ENCODE peak calls at places on chromosomes 5 and 9, in four cellular contexts. L is CD8-positive, alpha-beta memory T cell; T is kidney epithelial cell; X is prostate gland. H is an unnamed sample.

GRCh38 chr5:3836528-3836927 is 240.9 kb downstream of the IRX1 start:
- DNase-seq in T (no peak), X (no peak), L (no peak), H (no peak)

GRCh38 chr9:137891588-137892423 is 14.2 kb downstream of the CACNA1B start:
- DNase-seq in T (no peak), L (no peak), X (no peak), H (no peak)

GRCh38 chr5:43304520-43304919 is 8.7 kb downstream of the HMGCS1 start:
- DNase-seq in T (no peak), L (no peak), X (no peak), H (no peak)

GRCh38 chr5:141427783-141428426 is 2.4 kb upstream of the PCDHGA12 start:
- DNase-seq in X (no peak), T (no peak), L (no peak), H (no peak)

GRCh38 chr5:110354896-110355295 is 371.6 kb downstream of the TMEM232 start:
- DNase-seq in L (no peak), X (no peak), T (no peak), H (no peak)

GRCh38 chr5:116480894-116481510 is 93.6 kb downstream of the SEMA6A start:
- DNase-seq in L (no peak), X (no peak), T (no peak), H (no peak)

GRCh38 chr9:693460-694390 is 147.8 kb upstream of the DMRT1 start:
- DNase-seq in T (no peak), X (peak; percentile 61), L (no peak), H (no peak)

GRCh38 chr5:168227001-168227400 is 64.4 kb upstream of the WWC1 start:
- DNase-seq in T (no peak), X (no peak), L (no peak), H (no peak)

GRCh38 chr5:172312286-172312685 is 28.7 kb upstream of the UBTD2 start:
- DNase-seq in L (no peak), T (no peak), X (no peak), H (no peak)

GRCh38 chr5:13536921-13537320 is 407.6 kb downstream of the DNAH5 start:
- DNase-seq in T (no peak), L (no peak), X (no peak), H (no peak)

GRCh38 chr9:134187110-134187531 is 22.8 kb upstream of the RNU6ATAC start:
- DNase-seq in L (no peak), X (no peak), T (no peak), H (no peak)

GRCh38 chr5:134140530-134141201 is 26.2 kb downstream of the TCF7 start:
- DNase-seq in T (no peak), X (peak; percentile 83), L (no peak), H (peak; percentile 22)

GRCh38 chr5:179780343-179780742 is 13.4 kb upstream of the LTC4S start:
- DNase-seq in T (no peak), L (no peak), X (no peak), H (no peak)

GRCh38 chr5:95617057-95617456 is 2.8 kb upstream of the GPR150 start:
- DNase-seq in L (no peak), T (no peak), X (no peak), H (no peak)

GRCh38 chr5:140341591-140341990 is 4.8 kb downstream of the HBEGF start:
- DNase-seq in T (no peak), X (no peak), L (no peak), H (no peak)

GRCh38 chr9:113536166-113536482 is 72.6 kb downstream of the RGS3 start:
- DNase-seq in X (no peak), T (no peak), L (no peak), H (no peak)

GRCh38 chr9:117265253-117265652 is 149.6 kb downstream of the ASTN2 start:
- DNase-seq in X (no peak), T (no peak), L (no peak), H (no peak)

GRCh38 chr9:116275418-116276295 is 122.1 kb downstream of the PAPPA start:
- DNase-seq in X (no peak), L (no peak), T (no peak), H (no peak)

GRCh38 chr9:96686638-96687335 is 31.7 kb upstream of the PRXL2C start:
- DNase-seq in L (peak; percentile 61), X (peak; percentile 68), T (peak; percentile 18), H (no peak)

GRCh38 chr9:130984476-130984875 is 24.5 kb upstream of the LAMC3 start:
- DNase-seq in X (no peak), T (no peak), L (no peak), H (no peak)

GRCh38 chr9:93673271-93673843 is 97.0 kb downstream of the PHF2 start:
- DNase-seq in T (no peak), L (no peak), X (no peak), H (no peak)

GRCh38 chr5:59180515-59180914 is 597.6 kb downstream of the RAB3C start:
- DNase-seq in L (no peak), T (no peak), X (no peak), H (no peak)

GRCh38 chr5:140371356-140372151 is 11.6 kb downstream of the SLC4A9 start:
- DNase-seq in X (no peak), L (no peak), T (no peak), H (no peak)

GRCh38 chr9:6173914-6174313 is 41.7 kb upstream of the IL33 start:
- DNase-seq in T (no peak), L (no peak), X (no peak), H (no peak)

GRCh38 chr9:71795097-71795807 is 26.9 kb upstream of the CEMIP2 start:
- DNase-seq in T (no peak), L (no peak), X (no peak), H (no peak)

GRCh38 chr5:89816038-89816437 is 593.5 kb downstream of the CETN3 start:
- DNase-seq in L (no peak), X (no peak), T (no peak), H (no peak)